ENCODE peak calls at places on chromosomes 2 and 18, in eight cellular contexts. One of them, this sample, is unnamed.

GRCh38 chr2:888211-888801 is 62.3 kb upstream of the SNTG2 start:
- DNase-seq in neuronal stem cell: no peak
- DNase-seq in fibroblast of lung: no peak
- DNase-seq in left ventricle myocardium inferior: no peak
- DNase-seq in CD8-positive, alpha-beta T cell: no peak
- DNase-seq in WERI-Rb-1: no peak
- DNase-seq in heart left ventricle: no peak
- DNase-seq in choroid plexus epithelial cell: no peak
- DNase-seq in this sample: no peak

GRCh38 chr2:200040831-200041230 is 85.4 kb downstream of the MAIP1 start:
- DNase-seq in WERI-Rb-1: no peak
- DNase-seq in CD8-positive, alpha-beta T cell: no peak
- DNase-seq in heart left ventricle: no peak
- DNase-seq in choroid plexus epithelial cell: peak; percentile 20
- DNase-seq in neuronal stem cell: no peak
- DNase-seq in left ventricle myocardium inferior: no peak
- DNase-seq in fibroblast of lung: peak; percentile 16
- DNase-seq in this sample: no peak

GRCh38 chr2:112709703-112710102 is 11.1 kb upstream of the NT5DC4 start:
- DNase-seq in choroid plexus epithelial cell: no peak
- DNase-seq in heart left ventricle: no peak
- DNase-seq in fibroblast of lung: no peak
- DNase-seq in neuronal stem cell: no peak
- DNase-seq in WERI-Rb-1: peak; percentile 54
- DNase-seq in left ventricle myocardium inferior: no peak
- DNase-seq in CD8-positive, alpha-beta T cell: no peak
- DNase-seq in this sample: no peak

GRCh38 chr2:181988154-181988924 is 2.7 kb downstream of the PPP1R1C start:
- DNase-seq in neuronal stem cell: no peak
- DNase-seq in CD8-positive, alpha-beta T cell: no peak
- DNase-seq in WERI-Rb-1: no peak
- DNase-seq in fibroblast of lung: peak; percentile 13
- DNase-seq in left ventricle myocardium inferior: no peak
- DNase-seq in choroid plexus epithelial cell: no peak
- DNase-seq in heart left ventricle: no peak
- DNase-seq in this sample: no peak

GRCh38 chr2:231666171-231667095 is 41.9 kb upstream of the PTMA start:
- DNase-seq in choroid plexus epithelial cell: peak; percentile 91
- DNase-seq in neuronal stem cell: no peak
- DNase-seq in fibroblast of lung: peak; percentile 86
- DNase-seq in heart left ventricle: peak; percentile 96
- DNase-seq in CD8-positive, alpha-beta T cell: no peak
- DNase-seq in left ventricle myocardium inferior: peak; percentile 96
- DNase-seq in WERI-Rb-1: peak; percentile 90
- DNase-seq in this sample: peak; percentile 61

GRCh38 chr2:50143822-50144575 is 887.9 kb downstream of the NRXN1 start:
- DNase-seq in WERI-Rb-1: peak; percentile 19
- DNase-seq in CD8-positive, alpha-beta T cell: no peak
- DNase-seq in choroid plexus epithelial cell: peak; percentile 48
- DNase-seq in left ventricle myocardium inferior: no peak
- DNase-seq in neuronal stem cell: peak; percentile 27
- DNase-seq in fibroblast of lung: peak; percentile 28
- DNase-seq in heart left ventricle: no peak
- DNase-seq in this sample: no peak

GRCh38 chr18:21912339-21913239 is 172.0 kb downstream of the MIB1 start:
- DNase-seq in CD8-positive, alpha-beta T cell: no peak
- DNase-seq in heart left ventricle: no peak
- DNase-seq in fibroblast of lung: no peak
- DNase-seq in WERI-Rb-1: no peak
- DNase-seq in left ventricle myocardium inferior: no peak
- DNase-seq in neuronal stem cell: no peak
- DNase-seq in choroid plexus epithelial cell: no peak
- DNase-seq in this sample: no peak

GRCh38 chr18:48804856-48805610 is 145.7 kb downstream of the SMAD7 start:
- DNase-seq in choroid plexus epithelial cell: no peak
- DNase-seq in neuronal stem cell: no peak
- DNase-seq in heart left ventricle: no peak
- DNase-seq in left ventricle myocardium inferior: peak; percentile 5
- DNase-seq in fibroblast of lung: no peak
- DNase-seq in CD8-positive, alpha-beta T cell: no peak
- DNase-seq in WERI-Rb-1: peak; percentile 3
- DNase-seq in this sample: no peak

GRCh38 chr2:10452334-10452733 is 4.2 kb upstream of the ODC1 start:
- DNase-seq in fibroblast of lung: peak; percentile 82
- DNase-seq in neuronal stem cell: no peak
- DNase-seq in choroid plexus epithelial cell: peak; percentile 60
- DNase-seq in CD8-positive, alpha-beta T cell: no peak
- DNase-seq in WERI-Rb-1: no peak
- DNase-seq in heart left ventricle: no peak
- DNase-seq in left ventricle myocardium inferior: no peak
- DNase-seq in this sample: peak; percentile 73

GRCh38 chr2:233285921-233286320 is 21.7 kb upstream of the SAG start:
- DNase-seq in left ventricle myocardium inferior: no peak
- DNase-seq in heart left ventricle: no peak
- DNase-seq in WERI-Rb-1: no peak
- DNase-seq in choroid plexus epithelial cell: peak; percentile 57
- DNase-seq in neuronal stem cell: no peak
- DNase-seq in CD8-positive, alpha-beta T cell: no peak
- DNase-seq in fibroblast of lung: peak; percentile 67
- DNase-seq in this sample: no peak

GRCh38 chr18:3248062-3248669 is 565 bp downstream of the MYL12A start:
- DNase-seq in neuronal stem cell: peak; percentile 39
- DNase-seq in left ventricle myocardium inferior: peak; percentile 27
- DNase-seq in choroid plexus epithelial cell: peak; percentile 62
- DNase-seq in WERI-Rb-1: no peak
- DNase-seq in heart left ventricle: no peak
- DNase-seq in CD8-positive, alpha-beta T cell: no peak
- DNase-seq in fibroblast of lung: peak; percentile 53
- DNase-seq in this sample: no peak

GRCh38 chr18:43620936-43621335 is 343.6 kb upstream of the SYT4 start:
- DNase-seq in WERI-Rb-1: no peak
- DNase-seq in choroid plexus epithelial cell: peak; percentile 46
- DNase-seq in neuronal stem cell: peak; percentile 45
- DNase-seq in heart left ventricle: no peak
- DNase-seq in CD8-positive, alpha-beta T cell: no peak
- DNase-seq in left ventricle myocardium inferior: no peak
- DNase-seq in fibroblast of lung: peak; percentile 16
- DNase-seq in this sample: no peak

GRCh38 chr18:65221736-65222135 is 529.1 kb upstream of the CDH7 start:
- DNase-seq in heart left ventricle: no peak
- DNase-seq in CD8-positive, alpha-beta T cell: no peak
- DNase-seq in choroid plexus epithelial cell: no peak
- DNase-seq in left ventricle myocardium inferior: no peak
- DNase-seq in WERI-Rb-1: no peak
- DNase-seq in neuronal stem cell: no peak
- DNase-seq in fibroblast of lung: no peak
- DNase-seq in this sample: no peak

GRCh38 chr2:202797944-202798343 is 73.6 kb downstream of the ICA1L start:
- DNase-seq in fibroblast of lung: no peak
- DNase-seq in CD8-positive, alpha-beta T cell: no peak
- DNase-seq in heart left ventricle: no peak
- DNase-seq in choroid plexus epithelial cell: no peak
- DNase-seq in left ventricle myocardium inferior: no peak
- DNase-seq in WERI-Rb-1: no peak
- DNase-seq in neuronal stem cell: no peak
- DNase-seq in this sample: no peak

GRCh38 chr2:213237251-213237650 is 47.0 kb upstream of the SPAG16 start:
- DNase-seq in fibroblast of lung: no peak
- DNase-seq in left ventricle myocardium inferior: no peak
- DNase-seq in heart left ventricle: no peak
- DNase-seq in WERI-Rb-1: no peak
- DNase-seq in CD8-positive, alpha-beta T cell: no peak
- DNase-seq in neuronal stem cell: no peak
- DNase-seq in choroid plexus epithelial cell: no peak
- DNase-seq in this sample: no peak

GRCh38 chr2:213241817-213242216 is 42.4 kb upstream of the SPAG16 start:
- DNase-seq in CD8-positive, alpha-beta T cell: no peak
- DNase-seq in fibroblast of lung: no peak
- DNase-seq in heart left ventricle: no peak
- DNase-seq in neuronal stem cell: no peak
- DNase-seq in choroid plexus epithelial cell: no peak
- DNase-seq in left ventricle myocardium inferior: no peak
- DNase-seq in WERI-Rb-1: no peak
- DNase-seq in this sample: no peak

GRCh38 chr2:213237787-213238186 is 46.5 kb upstream of the SPAG16 start:
- DNase-seq in neuronal stem cell: no peak
- DNase-seq in WERI-Rb-1: no peak
- DNase-seq in fibroblast of lung: no peak
- DNase-seq in heart left ventricle: no peak
- DNase-seq in CD8-positive, alpha-beta T cell: no peak
- DNase-seq in left ventricle myocardium inferior: no peak
- DNase-seq in choroid plexus epithelial cell: peak; percentile 60
- DNase-seq in this sample: no peak

GRCh38 chr2:213235741-213236140 is 48.5 kb upstream of the SPAG16 start:
- DNase-seq in WERI-Rb-1: no peak
- DNase-seq in fibroblast of lung: no peak
- DNase-seq in neuronal stem cell: no peak
- DNase-seq in CD8-positive, alpha-beta T cell: no peak
- DNase-seq in choroid plexus epithelial cell: no peak
- DNase-seq in heart left ventricle: no peak
- DNase-seq in left ventricle myocardium inferior: no peak
- DNase-seq in this sample: no peak

GRCh38 chr2:213238753-213239591 is 45.3 kb upstream of the SPAG16 start:
- DNase-seq in WERI-Rb-1: no peak
- DNase-seq in choroid plexus epithelial cell: peak; percentile 97
- DNase-seq in neuronal stem cell: no peak
- DNase-seq in left ventricle myocardium inferior: no peak
- DNase-seq in CD8-positive, alpha-beta T cell: peak; percentile 11
- DNase-seq in fibroblast of lung: peak; percentile 96
- DNase-seq in heart left ventricle: no peak
- DNase-seq in this sample: peak; percentile 71
- H3K4me3 ChIP-seq in WERI-Rb-1: no peak overlapping the region
- H3K4me3 ChIP-seq in choroid plexus epithelial cell: no peak overlapping the region
- H3K4me3 ChIP-seq in neuronal stem cell: no peak overlapping the region
- H3K4me3 ChIP-seq in left ventricle myocardium inferior: no peak overlapping the region
- H3K4me3 ChIP-seq in CD8-positive, alpha-beta T cell: no peak overlapping the region
- H3K4me3 ChIP-seq in fibroblast of lung: no peak overlapping the region
- H3K4me3 ChIP-seq in heart left ventricle: no peak overlapping the region
- H3K4me3 ChIP-seq in this sample: no peak overlapping the region

DNA sequence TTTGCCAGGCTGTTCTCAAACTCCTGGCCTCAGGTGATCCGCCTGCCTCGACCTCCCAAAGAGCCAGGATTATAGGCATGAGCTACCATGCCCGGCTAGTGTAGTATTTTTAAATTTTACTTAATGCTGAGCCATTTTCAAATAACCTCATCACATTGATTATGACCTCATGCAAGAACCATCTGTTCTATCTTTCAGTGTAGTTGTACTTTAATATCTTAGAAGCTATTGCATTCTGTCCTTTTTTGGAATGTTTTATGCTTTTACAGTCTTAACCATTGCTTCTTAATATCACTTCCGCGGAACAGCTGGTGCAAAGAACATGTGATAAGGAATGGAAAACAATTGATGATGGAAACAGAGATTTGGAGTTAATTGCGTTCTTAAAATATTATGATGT is 2.7 kb downstream of the GEN1 start:
- DNase-seq in CD8-positive, alpha-beta T cell: no peak
- DNase-seq in WERI-Rb-1: no peak
- DNase-seq in choroid plexus epithelial cell: peak; percentile 42
- DNase-seq in heart left ventricle: no peak
- DNase-seq in fibroblast of lung: peak; percentile 60
- DNase-seq in neuronal stem cell: no peak
- DNase-seq in left ventricle myocardium inferior: no peak
- DNase-seq in this sample: no peak
- H3K4me3 ChIP-seq in CD8-positive, alpha-beta T cell: no peak overlapping the region
- H3K4me3 ChIP-seq in WERI-Rb-1: no peak overlapping the region
- H3K4me3 ChIP-seq in choroid plexus epithelial cell: no peak overlapping the region
- H3K4me3 ChIP-seq in heart left ventricle: no peak overlapping the region
- H3K4me3 ChIP-seq in fibroblast of lung: no peak overlapping the region
- H3K4me3 ChIP-seq in neuronal stem cell: no peak overlapping the region
- H3K4me3 ChIP-seq in left ventricle myocardium inferior: no peak overlapping the region
- H3K4me3 ChIP-seq in this sample: no peak overlapping the region

DNA sequence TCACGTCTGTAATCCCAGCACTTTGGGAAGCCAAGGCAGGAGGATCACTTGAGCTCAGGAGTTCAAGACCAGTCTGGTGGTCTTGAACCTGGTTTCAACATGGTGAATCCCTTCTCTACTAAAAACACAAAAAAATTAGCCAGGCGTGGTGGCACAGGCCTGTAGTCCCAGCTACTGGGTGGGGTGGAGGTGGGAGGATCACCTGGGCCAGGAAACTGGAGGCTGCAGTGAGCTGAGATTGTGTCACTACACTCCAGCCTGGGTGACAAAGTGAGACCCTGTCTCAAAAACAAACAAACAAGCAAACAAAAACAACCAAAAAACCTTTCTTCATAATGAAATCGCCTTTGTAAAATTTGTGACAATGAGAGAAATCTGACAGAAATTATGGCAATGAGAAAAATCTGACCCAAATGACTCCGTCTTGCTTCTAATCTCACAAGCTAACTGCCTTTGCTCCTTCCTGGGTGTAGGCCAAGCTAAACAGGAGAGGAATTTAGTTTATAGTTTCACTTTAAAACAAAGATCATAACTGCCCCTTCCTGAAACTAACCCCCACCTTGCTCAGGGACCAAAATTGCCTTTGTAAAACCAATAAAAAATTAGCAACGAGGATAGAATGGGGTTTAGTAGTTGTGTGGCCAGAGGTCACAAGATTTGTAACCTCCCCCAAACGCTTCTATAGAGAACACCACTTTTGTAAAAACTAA is 60.7 kb upstream of the KIF5C start:
- DNase-seq in CD8-positive, alpha-beta T cell: no peak
- DNase-seq in neuronal stem cell: no peak
- DNase-seq in WERI-Rb-1: no peak
- DNase-seq in choroid plexus epithelial cell: peak; percentile 74
- DNase-seq in left ventricle myocardium inferior: no peak
- DNase-seq in fibroblast of lung: peak; percentile 70
- DNase-seq in heart left ventricle: no peak
- DNase-seq in this sample: no peak
- H3K4me3 ChIP-seq in CD8-positive, alpha-beta T cell: no peak overlapping the region
- H3K4me3 ChIP-seq in neuronal stem cell: no peak overlapping the region
- H3K4me3 ChIP-seq in WERI-Rb-1: no peak overlapping the region
- H3K4me3 ChIP-seq in choroid plexus epithelial cell: peak overlapping the region; percentile 15
- H3K4me3 ChIP-seq in left ventricle myocardium inferior: peak overlapping the region; percentile 19
- H3K4me3 ChIP-seq in fibroblast of lung: no peak overlapping the region
- H3K4me3 ChIP-seq in heart left ventricle: no peak overlapping the region
- H3K4me3 ChIP-seq in this sample: no peak overlapping the region

GRCh38 chr2:150486539-150487484 is 655 bp downstream of the RND3 start:
- DNase-seq in WERI-Rb-1: peak; percentile 16
- DNase-seq in choroid plexus epithelial cell: peak; percentile 73
- DNase-seq in neuronal stem cell: peak; percentile 47
- DNase-seq in left ventricle myocardium inferior: no peak
- DNase-seq in heart left ventricle: no peak
- DNase-seq in fibroblast of lung: peak; percentile 62
- DNase-seq in CD8-positive, alpha-beta T cell: no peak
- DNase-seq in this sample: no peak

GRCh38 chr2:150487537-150488429 is at the start of gene RND3:
- DNase-seq in fibroblast of lung: peak; percentile 98
- DNase-seq in left ventricle myocardium inferior: peak; percentile 95
- DNase-seq in WERI-Rb-1: peak; percentile 95
- DNase-seq in CD8-positive, alpha-beta T cell: peak; percentile 11
- DNase-seq in heart left ventricle: peak; percentile 94
- DNase-seq in choroid plexus epithelial cell: peak; percentile 99
- DNase-seq in neuronal stem cell: peak; percentile 92
- DNase-seq in this sample: peak; percentile 98

GRCh38 chr2:150484461-150484931 is 3.0 kb downstream of the RND3 start:
- DNase-seq in heart left ventricle: no peak
- DNase-seq in WERI-Rb-1: no peak
- DNase-seq in choroid plexus epithelial cell: peak; percentile 68
- DNase-seq in left ventricle myocardium inferior: no peak
- DNase-seq in fibroblast of lung: no peak
- DNase-seq in neuronal stem cell: no peak
- DNase-seq in CD8-positive, alpha-beta T cell: no peak
- DNase-seq in this sample: no peak

GRCh38 chr2:150485114-150485870 is 2.2 kb downstream of the RND3 start:
- DNase-seq in choroid plexus epithelial cell: peak; percentile 80
- DNase-seq in WERI-Rb-1: peak; percentile 58
- DNase-seq in CD8-positive, alpha-beta T cell: no peak
- DNase-seq in left ventricle myocardium inferior: peak; percentile 77
- DNase-seq in fibroblast of lung: peak; percentile 73
- DNase-seq in heart left ventricle: peak; percentile 89
- DNase-seq in neuronal stem cell: peak; percentile 62
- DNase-seq in this sample: no peak

GRCh38 chr2:150485871-150486538 is 1.5 kb downstream of the RND3 start:
- DNase-seq in WERI-Rb-1: peak; percentile 40
- DNase-seq in CD8-positive, alpha-beta T cell: no peak
- DNase-seq in heart left ventricle: peak; percentile 89
- DNase-seq in choroid plexus epithelial cell: peak; percentile 86
- DNase-seq in neuronal stem cell: peak; percentile 48
- DNase-seq in fibroblast of lung: peak; percentile 88
- DNase-seq in left ventricle myocardium inferior: peak; percentile 81
- DNase-seq in this sample: no peak
- H3K4me3 ChIP-seq in WERI-Rb-1: peak overlapping the region; percentile 66
- H3K4me3 ChIP-seq in CD8-positive, alpha-beta T cell: no peak overlapping the region
- H3K4me3 ChIP-seq in heart left ventricle: peak overlapping the region; percentile 79
- H3K4me3 ChIP-seq in choroid plexus epithelial cell: peak overlapping the region; percentile 93
- H3K4me3 ChIP-seq in neuronal stem cell: peak overlapping the region; percentile 76
- H3K4me3 ChIP-seq in fibroblast of lung: peak overlapping the region; percentile 96
- H3K4me3 ChIP-seq in left ventricle myocardium inferior: peak overlapping the region; percentile 84
- H3K4me3 ChIP-seq in this sample: peak overlapping the region; percentile 94

This sample was measured in AG09309.